ENCODE peak calls at places on chromosomes 5 and 9, in four cellular contexts. N is HepG2, Q is HEK293T, O is K562. D is an unnamed sample.

GRCh38 chr9:8329561-8330283 is 530.1 kb upstream of the DMAC1 start:
- DNase-seq in N (peak), Q (no peak), O (no peak), D (peak)

GRCh38 chr5:175745212-175745611 is 87.3 kb downstream of the HRH2 start:
- DNase-seq in N (peak), Q (no peak), O (no peak), D (no peak)

GRCh38 chr5:122063836-122064235 is 14.2 kb downstream of the LOX start:
- DNase-seq in N (no peak), Q (no peak), O (no peak), D (no peak)

GRCh38 chr5:157431544-157432200 is 28.3 kb upstream of the NIPAL4 start:
- DNase-seq in N (peak), Q (no peak), O (no peak), D (no peak)

GRCh38 chr9:127113540-127113928 is 8.9 kb downstream of the ANGPTL2 start:
- DNase-seq in N (no peak), Q (no peak), O (no peak), D (no peak)

GRCh38 chr5:128279345-128279744 is 195.8 kb downstream of the SLC12A2 start:
- DNase-seq in N (no peak), Q (no peak), O (no peak), D (no peak)

GRCh38 chr9:18544456-18544855 is 70.5 kb downstream of the ADAMTSL1 start:
- DNase-seq in N (no peak), Q (no peak), O (no peak), D (no peak)

GRCh38 chr5:16666140-16666860 is 49.5 kb upstream of the RETREG1 start:
- DNase-seq in N (no peak), Q (no peak), O (no peak), D (no peak)

GRCh38 chr5:133458435-133458834 is 153.9 kb downstream of the FSTL4 start:
- DNase-seq in N (no peak), Q (no peak), O (no peak), D (no peak)

DNA sequence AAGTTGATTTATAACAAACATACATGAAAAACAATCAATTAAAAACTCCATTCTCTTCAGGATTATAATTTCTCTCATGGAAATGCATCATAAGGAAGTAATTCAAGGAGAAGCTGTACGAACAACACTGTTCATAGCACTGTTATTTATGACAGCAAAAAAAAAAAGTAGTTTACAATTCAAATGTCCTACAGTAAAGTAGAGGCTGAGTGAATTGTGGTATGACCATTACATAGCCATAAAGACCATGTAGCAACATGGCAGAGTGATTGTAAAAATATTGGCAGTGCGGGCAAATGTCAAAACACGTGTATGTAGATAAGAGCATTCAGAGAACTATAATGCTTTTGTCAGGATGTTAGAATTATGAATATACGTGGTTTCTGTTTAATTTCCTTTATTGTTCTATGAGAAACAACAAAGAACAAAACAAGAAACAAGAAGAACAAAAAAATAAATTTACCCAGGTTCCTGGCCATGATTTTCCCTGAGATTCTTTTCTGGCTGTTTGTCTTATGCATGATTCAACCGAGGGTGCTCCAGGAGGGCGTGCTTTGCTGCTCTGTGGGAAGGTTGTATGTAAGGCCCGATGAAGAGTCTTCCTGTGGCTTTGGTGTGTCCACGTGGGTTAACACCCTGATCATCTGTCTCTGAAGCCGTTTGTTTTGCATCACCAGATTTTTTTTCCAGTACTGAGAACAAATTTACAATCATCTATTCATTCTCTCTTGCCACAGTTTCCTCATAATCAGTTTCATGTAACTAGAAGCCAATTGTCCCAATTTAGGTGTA is 28.8 kb downstream of the GCNT4 start:
- DNase-seq in N (no peak), Q (no peak), O (no peak), D (no peak)
- TF ChIP-seq ELF4 in N (no peak), Q (no peak), O (no peak), D (no peak)

DNA sequence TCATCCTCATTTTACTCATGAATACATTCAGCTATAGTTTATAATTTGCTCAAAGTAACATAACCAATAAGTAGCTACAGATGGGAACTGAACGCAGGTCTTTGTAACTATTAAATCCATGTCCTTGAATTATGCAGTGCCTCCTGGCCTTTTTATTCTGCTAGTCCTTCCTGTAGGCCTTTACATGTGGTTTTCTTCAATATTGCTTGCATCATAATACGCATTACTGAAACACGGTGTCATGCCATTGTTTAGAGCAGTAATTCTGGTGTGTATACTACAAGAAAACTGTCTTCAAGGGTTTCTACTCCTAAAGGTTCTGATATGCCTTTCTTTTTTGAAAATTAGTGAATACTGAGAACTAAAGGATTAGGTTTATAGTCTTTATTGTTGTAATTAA is 20.7 kb downstream of the CWC27 start:
- DNase-seq in N (no peak), Q (no peak), O (no peak), D (no peak)
- TF ChIP-seq ELF4 in N (no peak), Q (no peak), O (no peak), D (no peak)

GRCh38 chr5:10552183-10553143 is 11.4 kb upstream of the ANKRD33B start:
- DNase-seq in N (no peak), Q (no peak), O (no peak), D (no peak)
- TF ChIP-seq ELF4 in N (no peak), Q (no peak), O (no peak), D (no peak)

GRCh38 chr9:129380961-129381401 is 202.9 kb upstream of the IER5L start:
- DNase-seq in N (no peak), Q (no peak), O (no peak), D (peak)
- TF ChIP-seq ELF4 in N (no peak), Q (no peak), O (no peak), D (no peak)

GRCh38 chr5:423233-423565 is 19.8 kb upstream of the EXOC3 start:
- DNase-seq in N (no peak), Q (no peak), O (no peak), D (no peak)

GRCh38 chr5:422323-423232 is 20.4 kb upstream of the EXOC3 start:
- DNase-seq in N (no peak), Q (no peak), O (no peak), D (peak)

GRCh38 chr5:421901-422300 is 21.1 kb upstream of the EXOC3 start:
- DNase-seq in N (no peak), Q (no peak), O (no peak), D (no peak)

GRCh38 chr5:424259-425110 is 18.5 kb upstream of the EXOC3 start:
- DNase-seq in N (no peak), Q (no peak), O (no peak), D (no peak)

DNA sequence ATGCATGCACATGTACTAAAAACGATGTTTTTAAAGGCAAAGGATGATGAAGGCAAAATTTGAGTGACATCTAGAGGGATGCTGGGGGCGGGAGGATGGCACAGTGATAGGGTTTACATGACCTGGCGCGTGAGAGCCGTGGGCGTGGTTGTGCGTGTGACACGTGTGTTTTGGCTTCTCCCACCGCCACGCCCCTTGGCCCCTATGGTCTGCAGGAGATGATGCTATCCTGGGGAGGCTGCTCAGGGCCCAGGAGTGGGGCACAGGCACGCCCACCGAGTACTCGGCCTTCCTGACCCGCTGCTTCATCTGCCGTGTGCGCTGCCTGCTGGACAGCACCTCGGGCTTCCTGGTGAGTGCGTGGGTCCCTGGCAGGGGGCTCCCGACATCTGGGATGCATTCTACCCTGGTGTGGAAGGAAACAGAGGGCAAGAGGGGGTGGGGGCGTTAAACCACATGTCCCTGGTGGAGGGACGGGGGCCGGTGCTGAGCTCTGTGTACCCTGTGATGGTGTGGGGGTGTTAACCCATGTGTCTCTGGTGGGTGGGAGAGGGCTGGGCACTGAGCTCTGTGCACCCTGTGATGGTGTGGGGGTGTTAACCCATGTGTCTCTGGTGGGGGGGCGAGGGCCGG is 19.2 kb upstream of the EXOC3 start:
- DNase-seq in N (no peak), Q (no peak), O (peak), D (no peak)
- TF ChIP-seq ELF4 in N (no peak), Q (no peak), O (no peak), D (no peak)